ENCODE peak calls at places on chromosomes 1 and 21, in nine cellular contexts. K is foreskin fibroblast; M is NCI-H1105 treated with DMSO at 0.1 percent for 48 hours; G is AG09309; P is NCI-H2081; C is H1; N is T47D; A is stimulated activated naive CD8-positive, alpha-beta T cell treated with anti-CD3 and anti-CD28 coated beads, Interleukin-15, Interleukin-2, amounts not matched to agents 100 U/mL and 50 U/mL, for 24 hours; R is Right ventricle myocardium inferior. F is an unnamed sample.

GRCh38 chr21:33384851-33385331 is 18.3 kb upstream of the IFNGR2 start:
- DNase-seq in K (no peak), M (no peak), G (no peak), P (no peak), C (no peak), N (no peak), A (no peak), R (no peak), F (no peak)

GRCh38 chr1:12454406-12455391 is 163.3 kb downstream of the DHRS3 start:
- DNase-seq in K (peak; percentile 65), M (peak; percentile 28), G (no peak), P (no peak), C (no peak), N (no peak), A (no peak), R (no peak), F (no peak)

GRCh38 chr1:244273845-244274619 is 177.7 kb downstream of the ADSS2 start:
- DNase-seq in K (peak; percentile 96), M (peak; percentile 2), G (peak; percentile 83), P (no peak), C (no peak), N (no peak), A (no peak), R (peak; percentile 70), F (no peak)

GRCh38 chr1:119773711-119774241 is 5.1 kb upstream of the HMGCS2 start:
- DNase-seq in K (peak; percentile 82), M (peak; percentile 90), G (peak; percentile 29), P (no peak), C (no peak), N (peak; percentile 73), A (no peak), R (no peak), F (no peak)

GRCh38 chr1:201391651-201392511 is 7.2 kb downstream of the LAD1 start:
- DNase-seq in K (no peak), M (no peak), G (no peak), P (no peak), C (no peak), N (peak; percentile 34), A (no peak), R (no peak), F (no peak)

GRCh38 chr21:27269646-27270045 is 302.8 kb upstream of the ADAMTS5 start:
- DNase-seq in K (peak; percentile 93), M (no peak), G (peak; percentile 78), P (no peak), C (no peak), N (no peak), A (no peak), R (no peak), F (no peak)

GRCh38 chr1:176949033-176949662 is 215.4 kb downstream of the ASTN1 start:
- DNase-seq in K (peak; percentile 48), M (no peak), G (no peak), P (no peak), C (peak; percentile 96), N (peak; percentile 55), A (peak; percentile 36), R (no peak), F (no peak)

GRCh38 chr21:28632718-28633408 is 359.8 kb downstream of the LTN1 start:
- DNase-seq in K (peak; percentile 74), M (no peak), G (no peak), P (no peak), C (no peak), N (peak; percentile 12), A (no peak), R (no peak), F (no peak)

GRCh38 chr1:49686107-49686506 is 337.6 kb downstream of the AGBL4 start:
- DNase-seq in K (no peak), M (peak; percentile 9), G (no peak), P (peak; percentile 4), C (no peak), N (no peak), A (no peak), R (no peak), F (no peak)

GRCh38 chr1:23791434-23792047 is 596 bp downstream of the LYPLA2 start:
- DNase-seq in K (peak; percentile 51), M (peak; percentile 24), G (no peak), P (no peak), C (peak; percentile 63), N (peak; percentile 48), A (peak; percentile 40), R (no peak), F (no peak)

GRCh38 chr1:70071597-70071996 is 133.8 kb downstream of the LRRC40 start:
- DNase-seq in K (peak; percentile 87), M (peak; percentile 63), G (peak; percentile 50), P (no peak), C (no peak), N (no peak), A (no peak), R (no peak), F (no peak)

GRCh38 chr1:221532071-221532755 is 209.7 kb downstream of the DUSP10 start:
- DNase-seq in K (no peak), M (no peak), G (no peak), P (no peak), C (no peak), N (no peak), A (no peak), R (no peak), F (no peak)

GRCh38 chr1:176119549-176119948 is 87.5 kb downstream of the COP1 start:
- DNase-seq in K (peak; percentile 3), M (no peak), G (peak; percentile 1), P (no peak), C (no peak), N (peak; percentile 54), A (no peak), R (no peak), F (no peak)

GRCh38 chr1:8211620-8212442 is 106.1 kb upstream of the SLC45A1 start:
- DNase-seq in K (peak; percentile 98), M (no peak), G (peak; percentile 95), P (no peak), C (no peak), N (peak; percentile 48), A (peak; percentile 20), R (no peak), F (peak; percentile 81)

GRCh38 chr1:236168716-236169429 is 26.5 kb downstream of the GPR137B start:
- DNase-seq in K (peak; percentile 89), M (no peak), G (no peak), P (no peak), C (peak; percentile 66), N (peak; percentile 38), A (no peak), R (no peak), F (no peak)

GRCh38 chr1:31663622-31664452 is 19.2 kb upstream of the PEF1 start:
- DNase-seq in K (peak; percentile 68), M (peak; percentile 33), G (no peak), P (peak; percentile 60), C (peak; percentile 98), N (peak; percentile 43), A (peak; percentile 74), R (no peak), F (no peak)

GRCh38 chr1:220684890-220685289 is 5.3 kb upstream of the C1orf115 start:
- DNase-seq in K (no peak), M (no peak), G (no peak), P (no peak), C (no peak), N (no peak), A (no peak), R (no peak), F (no peak)

GRCh38 chr1:207810173-207810572 is 58.3 kb downstream of the CD46 start:
- DNase-seq in K (peak; percentile 90), M (no peak), G (peak; percentile 61), P (no peak), C (peak; percentile 17), N (no peak), A (no peak), R (no peak), F (no peak)

GRCh38 chr21:37220433-37220980 is 46.6 kb downstream of the VPS26C start:
- DNase-seq in K (peak; percentile 70), M (peak; percentile 55), G (no peak), P (no peak), C (no peak), N (no peak), A (peak; percentile 44), R (peak; percentile 74), F (peak; percentile 46)

GRCh38 chr1:53134961-53135734 is 7.3 kb downstream of the SLC1A7 start:
- DNase-seq in K (peak; percentile 49), M (peak; percentile 59), G (no peak), P (no peak), C (no peak), N (no peak), A (no peak), R (no peak), F (no peak)

GRCh38 chr1:202616355-202616910 is 93.8 kb downstream of the SYT2 start:
- DNase-seq in K (no peak), M (no peak), G (no peak), P (no peak), C (no peak), N (no peak), A (no peak), R (no peak), F (peak; percentile 77)

GRCh38 chr1:17502326-17502778 is 37.1 kb upstream of the ARHGEF10L start:
- DNase-seq in K (peak; percentile 93), M (peak; percentile 76), G (peak; percentile 72), P (peak; percentile 56), C (peak; percentile 99), N (peak; percentile 79), A (peak; percentile 76), R (peak; percentile 92), F (no peak)

GRCh38 chr1:225906467-225906866 is 17.5 kb upstream of the LEFTY1 start:
- DNase-seq in K (no peak), M (no peak), G (no peak), P (no peak), C (no peak), N (no peak), A (no peak), R (no peak), F (no peak)

GRCh38 chr1:231803353-231803752 is 176.8 kb downstream of the DISC1 start:
- DNase-seq in K (peak; percentile 90), M (no peak), G (peak; percentile 53), P (no peak), C (no peak), N (no peak), A (no peak), R (no peak), F (peak; percentile 87)

GRCh38 chr1:1619917-1620361 is 4.6 kb downstream of the MIB2 start:
- DNase-seq in K (no peak), M (no peak), G (no peak), P (no peak), C (peak; percentile 72), N (no peak), A (peak; percentile 26), R (peak; percentile 73), F (no peak)

GRCh38 chr1:145784409-145784808 is 39.5 kb downstream of the RNF115 start:
- DNase-seq in K (no peak), M (no peak), G (no peak), P (no peak), C (no peak), N (no peak), A (no peak), R (no peak), F (no peak)

GRCh38 chr1:19036701-19037605 is 80.5 kb upstream of the IFFO2 start:
- DNase-seq in K (no peak), M (no peak), G (no peak), P (no peak), C (no peak), N (no peak), A (no peak), R (no peak), F (no peak)

GRCh38 chr1:16618719-16619118 is 5.4 kb upstream of the NBPF1 start:
- DNase-seq in K (no peak), M (no peak), G (no peak), P (no peak), C (peak; percentile 93), N (no peak), A (no peak), R (peak; percentile 64), F (no peak)

GRCh38 chr1:233461847-233462246 is 134.3 kb downstream of the MAP3K21 start:
- DNase-seq in K (no peak), M (no peak), G (no peak), P (no peak), C (no peak), N (no peak), A (no peak), R (no peak), F (no peak)

GRCh38 chr21:24375201-24375600 is 1232.1 kb downstream of the MRPL39 start:
- DNase-seq in K (no peak), M (no peak), G (no peak), P (no peak), C (peak; percentile 56), N (peak; percentile 10), A (peak; percentile 37), R (no peak), F (no peak)

GRCh38 chr1:38097256-38097655 is 50.7 kb upstream of the POU3F1 start:
- DNase-seq in K (no peak), M (no peak), G (no peak), P (peak; percentile 59), C (no peak), N (no peak), A (no peak), R (no peak), F (no peak)

F was measured in GF-D8.